ENCODE peak calls at places on chromosomes 3 and 15, in seven cellular contexts. V is heart left ventricle, Y is IMR-90, E is neural progenitor cell, H is K562, W is testis, T is right lobe of liver. K is an unnamed sample. For H3K36me3 and H3K4me1, the result is how much of the 10 kb centered on the place peaks cover.

GRCh38 chr3:5082658-5083030 is 39.4 kb upstream of the ARL8B start:
- DNase-seq in Y (no peak), T (no peak), W (no peak), H (peak), V (no peak), E (no peak), K (no peak)

GRCh38 chr3:81958967-81959625 is 197.7 kb upstream of the GBE1 start:
- DNase-seq in V (no peak), T (no peak), H (no peak), E (no peak), Y (no peak), W (no peak), K (no peak)

GRCh38 chr3:22940285-22940684 is 262.8 kb upstream of the UBE2E2 start:
- DNase-seq in Y (no peak), T (no peak), W (no peak), E (no peak), V (no peak), H (no peak), K (no peak)

GRCh38 chr15:56832125-56832524 is 86.3 kb upstream of the TCF12 start:
- DNase-seq in W (peak), E (no peak), V (peak), T (peak), Y (no peak), H (no peak), K (peak)

GRCh38 chr15:48898083-48898482 is 20.1 kb downstream of the EID1 start:
- DNase-seq in W (no peak), H (no peak), V (no peak), T (no peak), E (no peak), Y (no peak), K (no peak)

GRCh38 chr3:146086211-146086610 is 74.8 kb downstream of the PLOD2 start:
- DNase-seq in Y (peak), E (no peak), W (no peak), H (no peak), T (no peak), V (no peak), K (no peak)

GRCh38 chr3:53162672-53163458 is 1.9 kb downstream of the PRKCD start:
- DNase-seq in Y (no peak), T (no peak), V (no peak), H (peak), W (peak), E (no peak), K (no peak)

GRCh38 chr15:49290204-49290603 is 120.2 kb downstream of the GALK2 start:
- DNase-seq in W (no peak), E (no peak), Y (no peak), V (no peak), T (no peak), H (no peak), K (no peak)

GRCh38 chr15:52523192-52523591 is 5.5 kb downstream of the MYO5A start:
- DNase-seq in T (no peak), Y (peak), H (no peak), V (no peak), E (no peak), W (no peak), K (no peak)

GRCh38 chr15:35674873-35675781 is 129.2 kb upstream of the DPH6 start:
- DNase-seq in E (no peak), Y (peak), W (no peak), V (no peak), H (no peak), T (no peak), K (no peak)

GRCh38 chr3:21839592-21839991 is 88.6 kb upstream of the ZNF385D start:
- DNase-seq in Y (peak), H (peak), E (no peak), V (peak), T (no peak), W (peak), K (peak)

GRCh38 chr3:143171656-143172055 is 52.1 kb downstream of the CHST2 start:
- DNase-seq in V (no peak), Y (peak), H (no peak), E (no peak), W (no peak), T (no peak), K (no peak)

GRCh38 chr3:33749546-33750215 is 31.6 kb upstream of the CLASP2 start:
- DNase-seq in W (no peak), H (no peak), Y (peak), V (no peak), T (no peak), E (no peak), K (no peak)

GRCh38 chr3:43389388-43390254 is 103.3 kb downstream of the SNRK start:
- DNase-seq in T (peak), W (no peak), Y (peak), H (no peak), E (no peak), V (peak), K (peak)

GRCh38 chr15:62977952-62978811 is 64.4 kb upstream of the TPM1 start:
- DNase-seq in Y (peak), E (no peak), W (no peak), T (no peak), H (no peak), V (no peak), K (no peak)

GRCh38 chr3:49300595-49300994 is 23.6 kb upstream of the C3orf62 start:
- DNase-seq in W (no peak), V (no peak), H (no peak), E (no peak), Y (no peak), T (no peak), K (no peak)

GRCh38 chr3:49296781-49297420 is 19.9 kb upstream of the C3orf62 start:
- DNase-seq in W (peak), T (peak), V (peak), H (no peak), E (no peak), Y (no peak), K (peak)

GRCh38 chr3:49298511-49298910 is 21.5 kb upstream of the C3orf62 start:
- DNase-seq in E (no peak), Y (no peak), H (no peak), W (no peak), V (no peak), T (no peak), K (no peak)

GRCh38 chr3:49294343-49294742 is 17.3 kb upstream of the C3orf62 start:
- DNase-seq in W (no peak), Y (no peak), V (no peak), H (no peak), T (no peak), E (no peak), K (no peak)

GRCh38 chr3:49295489-49296058 is 18.5 kb upstream of the C3orf62 start:
- DNase-seq in W (no peak), V (no peak), T (no peak), H (peak), Y (peak), E (peak), K (peak)
- H3K36me3 ChIP-seq in W (under half), V (half or more), T (half or more), H (half or more), Y (half or more), E (under half), K (under half)

GRCh38 chr3:129120254-129121004 is 1.2 kb downstream of the RAB43 start:
- DNase-seq in E (peak), V (peak), W (peak), T (peak), H (peak), Y (peak), K (peak)
- TF ChIP-seq CTCF in E (peak), V (peak), W (peak), T (peak), H (peak), Y (peak), K (no peak)

GRCh38 chr15:44715797-44716334 is 4.5 kb downstream of the B2M start:
- DNase-seq in T (no peak), H (no peak), V (no peak), Y (no peak), E (no peak), W (no peak), K (no peak)

GRCh38 chr15:44712108-44713005 is 1.0 kb downstream of the B2M start:
- DNase-seq in H (peak), Y (peak), T (peak), W (peak), V (peak), E (no peak), K (peak)

GRCh38 chr15:44713006-44713966 is 2.0 kb downstream of the B2M start:
- DNase-seq in T (no peak), E (no peak), Y (peak), W (no peak), V (no peak), H (peak), K (no peak)

GRCh38 chr15:44716983-44717602 is 5.8 kb downstream of the B2M start:
- DNase-seq in E (no peak), T (no peak), V (no peak), W (no peak), H (no peak), Y (no peak), K (no peak)

GRCh38 chr15:44715142-44715796 is 4.0 kb downstream of the B2M start:
- DNase-seq in Y (no peak), V (no peak), T (no peak), E (peak), W (no peak), H (no peak), K (no peak)
- H3K4me1 ChIP-seq in Y (under half), V (under half), T (under half), E (under half), W (under half), H (under half), K (under half)

GRCh38 chr3:12986986-12987385 is 86.2 kb downstream of the IQSEC1 start:
- DNase-seq in T (no peak), V (peak), W (no peak), H (no peak), E (peak), Y (no peak), K (no peak)
- H3K36me3 ChIP-seq in T (under half), V (under half), W (under half), H (under half), E (under half), Y (under half), K (under half)

DNA sequence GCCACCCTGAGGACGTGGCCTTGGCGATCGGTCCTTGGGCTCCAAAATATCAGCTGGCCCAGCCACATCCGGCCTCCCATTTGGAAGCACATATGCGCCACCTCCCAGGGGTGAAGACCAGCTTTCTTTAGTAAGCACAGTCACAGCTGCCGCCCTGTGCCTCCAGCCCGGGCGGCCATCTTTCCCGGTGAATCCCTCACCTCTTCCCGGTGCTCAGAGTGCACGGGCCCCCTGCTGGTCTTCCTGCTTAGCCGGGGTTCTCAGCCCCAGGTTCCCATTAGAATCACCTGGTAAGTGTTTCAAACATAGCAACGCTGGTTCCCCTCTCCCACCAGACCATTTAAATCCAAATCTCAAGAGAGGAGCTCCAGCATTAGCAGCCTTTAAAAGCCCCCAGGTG is 232.2 kb downstream of the VPS13C start:
- DNase-seq in H (peak), T (no peak), W (no peak), Y (no peak), E (no peak), V (no peak), K (no peak)
- TF ChIP-seq CTCF in H (no peak), T (no peak), W (no peak), Y (no peak), E (no peak), V (no peak), K (no peak)

DNA sequence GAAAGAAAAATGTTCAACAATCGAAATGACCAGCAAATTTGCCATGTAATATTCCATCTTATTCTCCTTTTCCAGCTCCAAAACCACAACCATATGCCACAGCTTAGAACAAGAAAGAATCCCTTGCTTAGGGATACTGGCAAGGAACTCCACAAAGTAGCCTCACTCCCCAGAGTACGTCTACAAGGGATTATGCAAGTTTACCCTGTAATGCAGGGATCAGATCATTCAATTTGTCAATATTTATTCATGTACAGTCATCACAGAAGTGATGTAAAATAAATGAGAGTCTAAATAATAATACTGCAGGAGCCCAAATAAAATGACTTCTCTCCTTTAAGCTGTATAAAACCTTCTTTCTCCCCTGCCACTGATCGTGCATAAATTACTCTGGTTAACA is 23.5 kb upstream of the MYO1E start:
- DNase-seq in V (no peak), T (no peak), Y (no peak), W (no peak), E (no peak), H (no peak), K (no peak)
- H3K4me1 ChIP-seq in V (under half), T (under half), Y (under half), W (under half), E (under half), H (under half), K (under half)

DNA sequence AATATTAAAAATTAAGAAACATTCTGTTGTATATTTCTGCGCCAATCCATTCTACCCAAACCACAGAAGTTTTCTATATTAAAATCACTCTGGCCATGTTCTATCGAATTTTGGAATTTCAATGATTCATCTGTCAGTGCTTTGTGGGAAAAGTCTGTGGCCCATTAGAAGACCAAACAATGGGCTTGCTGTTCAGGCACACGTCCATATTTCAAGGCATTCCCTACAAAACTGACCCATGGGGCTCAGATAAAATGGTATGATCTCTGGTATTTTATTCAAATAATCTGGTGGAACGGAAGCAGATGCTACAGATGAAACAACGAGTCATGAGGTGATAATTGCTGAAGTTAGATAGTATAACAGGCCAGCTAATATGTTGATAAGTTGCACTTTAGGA is 12.4 kb downstream of the NPHP3 start:
- DNase-seq in E (no peak), W (no peak), Y (no peak), V (no peak), T (no peak), H (no peak), K (no peak)
- H3K36me3 ChIP-seq in E (under half), W (under half), Y (under half), V (under half), T (half or more), H (under half), K (half or more)